ENCODE peak calls at places on chromosomes 4 and X, in four cellular contexts. P, T, G and E are unnamed samples.

GRCh38 chr4:8506373-8507250 is 66.0 kb downstream of the TRMT44 start:
- DNase-seq in P (no peak), T (no peak), G (no peak), E (peak)

GRCh38 chr4:169492436-169493163 is 119.8 kb downstream of the NEK1 start:
- DNase-seq in P (peak), T (peak), G (peak), E (peak)

GRCh38 chr4:138235419-138235952 is 6.7 kb downstream of the SLC7A11 start:
- DNase-seq in P (no peak), T (no peak), G (no peak), E (no peak)

GRCh38 chr4:99378876-99379275 is 26.3 kb upstream of the ADH1C start:
- DNase-seq in P (no peak), T (no peak), G (no peak), E (no peak)

GRCh38 chr4:77917601-77918000 is 55.0 kb downstream of the MRPL1 start:
- DNase-seq in P (no peak), T (no peak), G (no peak), E (no peak)

GRCh38 chr4:108706289-108706688 is 55.9 kb downstream of the OSTC start:
- DNase-seq in P (no peak), T (no peak), G (no peak), E (no peak)

GRCh38 chr4:147633113-147633512 is 15.9 kb downstream of the TMEM184C start:
- DNase-seq in P (no peak), T (no peak), G (no peak), E (no peak)

GRCh38 chrX:21586001-21586400 is 72.1 kb downstream of the KLHL34 start:
- DNase-seq in P (no peak), T (no peak), G (no peak), E (no peak)

GRCh38 chr4:23991444-23991843 is 101.6 kb upstream of the PPARGC1A start:
- DNase-seq in P (no peak), T (no peak), G (no peak), E (no peak)

GRCh38 chr4:183563874-183564273 is 59.0 kb downstream of the ING2 start:
- DNase-seq in P (no peak), T (no peak), G (no peak), E (no peak)

GRCh38 chr4:24912252-24913098 is at the start of gene CCDC149:
- DNase-seq in P (peak), T (no peak), G (peak), E (peak)

GRCh38 chrX:17627026-17627425 is 110.3 kb upstream of the SCML1 start:
- DNase-seq in P (no peak), T (no peak), G (no peak), E (no peak)

GRCh38 chr4:67087897-67088296 is 457.4 kb downstream of the CENPC start:
- DNase-seq in P (peak), T (no peak), G (peak), E (peak)

GRCh38 chr4:145545538-145546224 is 64.0 kb downstream of the SMAD1 start:
- DNase-seq in P (no peak), T (no peak), G (peak), E (peak)

GRCh38 chr4:168541608-168541953 is 44.7 kb downstream of the PALLD start:
- DNase-seq in P (no peak), T (no peak), G (no peak), E (no peak)

GRCh38 chrX:132270699-132271098 is 51.5 kb upstream of the RAP2C start:
- DNase-seq in P (no peak), T (no peak), G (no peak), E (no peak)

GRCh38 chr4:2141762-2142520 is 82.8 kb downstream of the NAT8L start:
- DNase-seq in P (no peak), T (no peak), G (peak), E (peak)

GRCh38 chrX:132957211-132958085 is 981 bp downstream of the HS6ST2 start:
- DNase-seq in P (no peak), T (no peak), G (no peak), E (no peak)

GRCh38 chrX:144798972-144799371 is 448.3 kb upstream of the SPANXN1 start:
- DNase-seq in P (no peak), T (no peak), G (no peak), E (no peak)

GRCh38 chr4:85762204-85762884 is 287.4 kb downstream of the ARHGAP24 start:
- DNase-seq in P (no peak), T (no peak), G (no peak), E (no peak)

GRCh38 chrX:153439977-153440376 is 5.9 kb downstream of the TREX2 start:
- DNase-seq in P (no peak), T (no peak), G (no peak), E (no peak)

GRCh38 chr4:87423313-87424031 is 1.1 kb downstream of the NUDT9 start:
- DNase-seq in P (no peak), T (no peak), G (no peak), E (no peak)

GRCh38 chr4:89954906-89955305 is 60.3 kb downstream of the MMRN1 start:
- DNase-seq in P (no peak), T (no peak), G (no peak), E (no peak)

GRCh38 chr4:92047209-92047877 is 256.4 kb upstream of the GRID2 start:
- DNase-seq in P (no peak), T (no peak), G (no peak), E (no peak)

GRCh38 chr4:58138786-58139185 is 1028.6 kb upstream of the IGFBP7 start:
- DNase-seq in P (no peak), T (no peak), G (no peak), E (no peak)

GRCh38 chr4:47612116-47613023 is 127.3 kb downstream of the ATP10D start:
- DNase-seq in P (no peak), T (no peak), G (no peak), E (no peak)

GRCh38 chrX:10444204-10444603 is 176.2 kb downstream of the MID1 start:
- DNase-seq in P (peak), T (no peak), G (no peak), E (no peak)

GRCh38 chr4:6582889-6583504 is 8.0 kb downstream of the MAN2B2 start:
- DNase-seq in P (peak), T (peak), G (no peak), E (no peak)

GRCh38 chr4:139279723-139280620 is at the start of gene MGARP:
- DNase-seq in P (no peak), T (no peak), G (peak), E (no peak)

GRCh38 chrX:47204970-47205369 is 11.3 kb downstream of the UBA1 start:
- DNase-seq in P (no peak), T (no peak), G (no peak), E (no peak)

GRCh38 chr4:140800686-140801085 is 44.5 kb upstream of the TBC1D9 start:
- DNase-seq in P (no peak), T (no peak), G (no peak), E (no peak)
- TF ChIP-seq YY1 in P (no peak), T (no peak), G (no peak), E (no peak)

GRCh38 chr4:115279300-115279699 is 165.9 kb upstream of the NDST4 start:
- DNase-seq in P (no peak), T (no peak), G (no peak), E (no peak)
- TF ChIP-seq SUZ12 in P (no peak), T (no peak), G (no peak), E (no peak)

DNA sequence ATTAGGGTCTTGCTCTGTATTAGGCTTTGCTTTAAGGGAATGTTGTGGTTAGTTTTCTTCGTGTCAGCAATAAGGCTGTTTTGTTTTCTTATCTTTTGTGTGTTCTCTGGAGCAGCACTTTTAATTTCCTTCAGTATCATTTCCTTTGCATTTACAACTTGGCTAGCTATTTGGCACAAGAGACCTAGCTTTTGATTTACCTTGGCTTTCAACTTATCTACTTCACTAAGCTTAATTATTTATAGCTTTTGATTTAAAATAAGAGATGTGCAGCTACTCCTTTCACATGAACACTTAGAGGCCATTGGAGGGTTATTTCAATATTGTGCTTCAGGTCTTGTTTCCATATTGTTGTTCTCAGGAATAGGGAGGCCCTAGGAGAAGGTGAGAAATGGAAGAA is 68.2 kb downstream of the FAT4 start:
- DNase-seq in P (no peak), T (no peak), G (no peak), E (no peak)
- TF ChIP-seq YY1 in P (no peak), T (no peak), G (no peak), E (no peak)

GRCh38 chr4:150316332-150317205 is 238.3 kb downstream of the DCLK2 start:
- DNase-seq in P (no peak), T (no peak), G (no peak), E (no peak)
- TF ChIP-seq SUZ12 in P (no peak), T (no peak), G (no peak), E (no peak)